ENCODE peak calls at places on chromosome 2, in ten cellular contexts. K, O, A, C, G, L, W, Q, X and B are unnamed samples. For H3K9me3 and H3K4me1, the result is how much of the 10 kb centered on the place peaks cover.

GRCh38 chr2:152491139-152491472 is 156.1 kb downstream of the FMNL2 start:
- DNase-seq in L (no peak), G (no peak), K (no peak), Q (no peak), A (peak), C (no peak), W (no peak), O (peak), X (no peak), B (no peak)

GRCh38 chr2:197107291-197108269 is 181.1 kb upstream of the PGAP1 start:
- DNase-seq in X (no peak), L (peak), A (no peak), C (no peak), G (no peak), O (peak), Q (no peak), W (no peak), K (no peak), B (no peak)

GRCh38 chr2:158553257-158553656 is 96.5 kb downstream of the PKP4 start:
- DNase-seq in W (no peak), K (no peak), Q (no peak), X (no peak), O (no peak), A (no peak), C (no peak), G (no peak), L (no peak), B (no peak)

GRCh38 chr2:118974103-118974911 is 32.3 kb downstream of the MARCO start:
- DNase-seq in L (peak), Q (no peak), K (no peak), G (no peak), W (no peak), O (no peak), C (peak), A (peak), X (no peak), B (no peak)

GRCh38 chr2:21836261-21836660 is 712.5 kb downstream of the TDRD15 start:
- DNase-seq in W (no peak), X (no peak), Q (no peak), O (no peak), K (no peak), C (no peak), G (no peak), L (no peak), A (no peak), B (no peak)

GRCh38 chr2:226694142-226694541 is 105.5 kb downstream of the IRS1 start:
- DNase-seq in W (no peak), C (no peak), G (no peak), L (no peak), O (no peak), K (no peak), X (no peak), Q (no peak), A (no peak), B (no peak)

GRCh38 chr2:236169151-236169721 is 1.1 kb upstream of the GBX2 start:
- DNase-seq in C (no peak), L (no peak), O (peak), Q (no peak), W (no peak), A (no peak), X (no peak), K (no peak), G (no peak), B (no peak)

GRCh38 chr2:160516547-160517365 is 23.1 kb upstream of the RBMS1 start:
- DNase-seq in A (no peak), L (peak), W (no peak), C (no peak), X (no peak), Q (no peak), G (no peak), O (no peak), K (no peak), B (no peak)

GRCh38 chr2:165371356-165371755 is 98.1 kb upstream of the CSRNP3 start:
- DNase-seq in K (no peak), O (no peak), C (no peak), L (no peak), Q (no peak), W (no peak), G (no peak), X (no peak), A (no peak), B (no peak)

GRCh38 chr2:188725981-188726380 is 248.2 kb upstream of the COL3A1 start:
- DNase-seq in X (no peak), L (peak), C (no peak), G (no peak), W (no peak), K (no peak), Q (no peak), O (no peak), A (no peak), B (no peak)

GRCh38 chr2:96687266-96687665 is 44.7 kb downstream of the FER1L5 start:
- DNase-seq in G (no peak), L (no peak), Q (no peak), A (no peak), W (no peak), X (no peak), K (no peak), C (no peak), O (peak), B (no peak)

GRCh38 chr2:3575534-3576324 is 669 bp downstream of the RPS7 start:
- DNase-seq in A (peak), L (peak), C (no peak), W (no peak), X (no peak), O (no peak), Q (peak), G (no peak), K (no peak), B (peak)

GRCh38 chr2:111100765-111101162 is 19.9 kb upstream of the BCL2L11 start:
- DNase-seq in Q (no peak), X (no peak), A (no peak), O (no peak), K (no peak), C (no peak), W (no peak), L (no peak), G (peak), B (no peak)

DNA sequence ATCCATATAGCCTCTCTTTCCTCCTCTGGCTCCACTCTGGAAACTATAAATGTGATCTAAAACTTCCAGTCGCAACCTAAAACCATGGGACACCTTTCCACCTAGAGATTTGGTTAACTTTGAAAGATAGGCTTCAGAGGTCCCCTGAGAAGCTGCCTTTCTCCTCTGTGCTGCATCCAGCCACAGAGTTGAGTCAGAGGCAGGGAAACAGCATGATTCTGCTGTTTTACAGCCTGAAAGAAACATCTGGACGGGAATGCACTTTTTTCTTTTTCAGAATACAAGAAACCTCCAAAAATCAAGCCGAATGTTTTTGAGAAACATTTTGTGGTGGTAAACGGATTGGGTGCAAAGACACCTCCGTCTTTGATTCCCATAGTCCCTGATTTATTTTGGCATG is 31.0 kb downstream of the SLC4A3 start:
- DNase-seq in A (no peak), G (no peak), K (no peak), O (peak), Q (no peak), X (no peak), C (no peak), W (no peak), L (peak), B (no peak)
- H3K9me3 ChIP-seq in A (under half), G (under half), K (under half), O (under half), Q (under half), X (under half), C (half or more), W (under half), L (under half), B (under half)

DNA sequence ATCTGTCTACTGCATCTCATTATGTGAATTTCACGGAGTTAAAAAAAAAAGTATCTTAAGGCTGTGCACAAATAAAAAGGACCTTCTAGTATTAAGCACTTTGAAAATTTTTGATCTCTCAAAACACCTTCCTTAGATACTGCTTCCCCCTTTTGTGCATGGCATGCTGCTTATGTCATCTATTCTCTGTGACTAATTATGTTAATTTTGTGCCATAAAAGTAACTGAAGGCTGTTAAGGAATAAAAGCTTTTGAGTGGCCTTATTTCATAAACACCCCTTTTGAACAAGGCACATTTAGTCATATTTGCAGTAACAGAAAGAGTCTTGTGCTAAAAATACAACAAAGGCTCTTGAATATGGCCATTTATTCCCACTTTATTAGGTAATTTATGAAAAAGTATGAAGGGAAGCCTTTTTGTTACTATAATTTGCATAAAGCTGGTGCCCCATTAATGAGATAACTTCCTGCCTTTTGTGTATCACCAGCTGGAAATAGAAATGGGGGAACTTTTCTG is 1412.0 kb upstream of the ZEB2 start:
- DNase-seq in G (no peak), Q (no peak), O (no peak), C (no peak), A (no peak), X (no peak), K (no peak), L (no peak), W (no peak), B (no peak)
- H3K4me1 ChIP-seq in G (under half), Q (under half), O (under half), C (under half), A (under half), X (under half), K (under half), L (under half), W (under half), B (under half)

GRCh38 chr2:81148323-81148722 is 843.8 kb upstream of the LRRTM1 start:
- DNase-seq in G (no peak), Q (no peak), C (no peak), X (no peak), A (no peak), W (no peak), L (no peak), K (no peak), O (no peak), B (no peak)
- H3K9me3 ChIP-seq in G (under half), Q (under half), C (under half), X (under half), A (under half), W (under half), L (under half), K (under half), O (under half), B (under half)

DNA sequence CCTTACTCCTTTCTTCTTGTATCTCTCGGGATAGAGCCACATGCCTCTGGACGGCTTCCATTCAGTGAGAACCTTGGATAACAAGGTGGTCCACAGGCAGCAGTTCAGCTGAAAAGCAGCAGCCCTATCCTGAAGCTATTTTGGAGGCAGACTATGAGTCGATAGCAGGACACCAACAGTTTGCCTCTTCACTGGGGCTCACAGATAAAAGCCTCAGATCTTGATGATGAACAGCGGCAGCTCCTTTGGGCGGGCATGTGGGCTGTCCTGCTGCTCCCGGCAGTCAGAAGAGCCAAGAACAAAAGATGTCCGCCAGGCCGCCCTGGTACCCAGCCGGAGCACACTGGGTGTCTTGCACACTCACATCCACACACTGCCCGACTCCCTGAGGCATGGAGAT is 89.8 kb upstream of the KLF7 start:
- DNase-seq in L (peak), W (no peak), X (peak), C (no peak), O (no peak), K (no peak), G (no peak), A (no peak), Q (no peak), B (no peak)
- H3K4me1 ChIP-seq in L (half or more), W (under half), X (half or more), C (half or more), O (half or more), K (under half), G (under half), A (under half), Q (under half), B (under half)

GRCh38 chr2:224565452-224566035 is 19.6 kb downstream of the CUL3 start:
- DNase-seq in X (no peak), K (no peak), L (no peak), A (no peak), O (no peak), C (no peak), Q (no peak), G (no peak), W (no peak), B (no peak)

GRCh38 chr2:224562831-224563230 is 22.3 kb downstream of the CUL3 start:
- DNase-seq in Q (no peak), L (no peak), X (no peak), W (no peak), G (no peak), K (no peak), C (no peak), A (no peak), O (no peak), B (no peak)

GRCh38 chr2:224560549-224560948 is 24.6 kb downstream of the CUL3 start:
- DNase-seq in Q (no peak), A (no peak), W (no peak), L (no peak), G (no peak), X (no peak), C (no peak), O (no peak), K (no peak), B (no peak)

GRCh38 chr2:224561234-224562005 is 23.7 kb downstream of the CUL3 start:
- DNase-seq in C (no peak), L (peak), Q (no peak), K (no peak), G (peak), O (no peak), W (no peak), X (no peak), A (no peak), B (no peak)

GRCh38 chr2:224563537-224563936 is 21.6 kb downstream of the CUL3 start:
- DNase-seq in X (no peak), K (no peak), C (no peak), G (no peak), L (peak), Q (no peak), W (no peak), O (no peak), A (no peak), B (no peak)
- H3K9me3 ChIP-seq in X (under half), K (under half), C (under half), G (under half), L (under half), Q (under half), W (under half), O (under half), A (under half), B (under half)

GRCh38 chr2:174792309-174793025 is 28.2 kb upstream of the CHRNA1 start:
- DNase-seq in O (no peak), C (no peak), W (no peak), A (no peak), L (no peak), Q (no peak), K (no peak), X (no peak), G (no peak), B (no peak)
- H3K4me1 ChIP-seq in O (under half), C (under half), W (under half), A (under half), L (half or more), Q (under half), K (under half), X (under half), G (under half), B (under half)

DNA sequence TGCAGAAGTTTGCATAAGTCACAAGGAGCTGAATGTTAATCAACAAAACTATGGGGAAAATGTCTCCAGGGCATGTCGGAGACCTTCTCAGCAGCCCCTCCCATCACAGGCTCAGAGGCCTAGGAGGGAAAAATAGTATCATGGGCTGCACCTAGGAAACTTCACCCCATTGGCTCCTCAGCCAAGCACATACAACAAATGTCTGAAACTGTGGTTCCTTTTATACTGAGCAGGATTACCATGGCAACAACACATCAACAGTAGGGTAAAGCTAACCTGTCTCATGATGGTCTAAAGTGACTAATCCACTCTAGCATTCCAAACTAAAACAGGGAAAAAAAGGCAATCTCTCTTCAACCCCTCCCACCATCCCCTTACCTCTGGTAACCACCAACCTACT is 3.2 kb upstream of the NEMP2 start:
- DNase-seq in O (no peak), X (no peak), A (no peak), K (no peak), L (peak), G (no peak), C (no peak), W (no peak), Q (no peak), B (no peak)
- H3K9me3 ChIP-seq in O (under half), X (under half), A (under half), K (under half), L (under half), G (under half), C (under half), W (under half), Q (under half), B (under half)